ENCODE peak calls at places on chromosomes 5 and 9, in four cellular contexts. One of them, this sample, is unnamed.
A peak's percentile ranks its signal among the peaks of the same experiment; 100 is the strongest.

GRCh38 chr5:42250-42649 is 49.7 kb upstream of the PLEKHG4B start:
- DNase-seq in tibial artery: no peak
- DNase-seq in substantia nigra: no peak
- DNase-seq in effector memory CD4-positive, alpha-beta T cell: no peak
- DNase-seq in this sample: no peak

GRCh38 chr9:89814340-89815040 is 209.7 kb downstream of the GADD45G start:
- DNase-seq in tibial artery: no peak
- DNase-seq in substantia nigra: peak; percentile 12
- DNase-seq in effector memory CD4-positive, alpha-beta T cell: no peak
- DNase-seq in this sample: no peak

GRCh38 chr5:128536861-128537305 is 1.2 kb downstream of the FBN2 start:
- DNase-seq in tibial artery: no peak
- DNase-seq in substantia nigra: no peak
- DNase-seq in effector memory CD4-positive, alpha-beta T cell: no peak
- DNase-seq in this sample: no peak

GRCh38 chr5:746258-746761 is 38.2 kb downstream of the ZDHHC11B start:
- DNase-seq in tibial artery: no peak
- DNase-seq in substantia nigra: no peak
- DNase-seq in effector memory CD4-positive, alpha-beta T cell: no peak
- DNase-seq in this sample: no peak

GRCh38 chr9:35258665-35259474 is 97.1 kb downstream of the UNC13B start:
- DNase-seq in tibial artery: peak; percentile 73
- DNase-seq in substantia nigra: peak; percentile 24
- DNase-seq in effector memory CD4-positive, alpha-beta T cell: no peak
- DNase-seq in this sample: peak; percentile 89

GRCh38 chr9:87766697-87767096 is 40.8 kb downstream of the CTSL start:
- DNase-seq in tibial artery: no peak
- DNase-seq in substantia nigra: no peak
- DNase-seq in effector memory CD4-positive, alpha-beta T cell: no peak
- DNase-seq in this sample: no peak

GRCh38 chr9:122140368-122141193 is 19.0 kb downstream of the NDUFA8 start:
- DNase-seq in tibial artery: no peak
- DNase-seq in substantia nigra: no peak
- DNase-seq in effector memory CD4-positive, alpha-beta T cell: no peak
- DNase-seq in this sample: no peak

GRCh38 chr9:120152295-120152694 is 427.7 kb downstream of the CDK5RAP2 start:
- DNase-seq in tibial artery: no peak
- DNase-seq in substantia nigra: no peak
- DNase-seq in effector memory CD4-positive, alpha-beta T cell: no peak
- DNase-seq in this sample: no peak

GRCh38 chr9:16825971-16826370 is 44.5 kb downstream of the BNC2 start:
- DNase-seq in tibial artery: no peak
- DNase-seq in substantia nigra: no peak
- DNase-seq in effector memory CD4-positive, alpha-beta T cell: no peak
- DNase-seq in this sample: no peak

GRCh38 chr9:121975801-121976277 is 117.3 kb downstream of the TTLL11 start:
- DNase-seq in tibial artery: no peak
- DNase-seq in substantia nigra: no peak
- DNase-seq in effector memory CD4-positive, alpha-beta T cell: no peak
- DNase-seq in this sample: no peak

GRCh38 chr9:100505564-100506159 is 32.7 kb downstream of the TMEFF1 start:
- DNase-seq in tibial artery: no peak
- DNase-seq in substantia nigra: peak; percentile 6
- DNase-seq in effector memory CD4-positive, alpha-beta T cell: peak; percentile 2
- DNase-seq in this sample: peak; percentile 22

GRCh38 chr9:95157491-95158151 is 159.9 kb downstream of the FANCC start:
- DNase-seq in tibial artery: no peak
- DNase-seq in substantia nigra: no peak
- DNase-seq in effector memory CD4-positive, alpha-beta T cell: no peak
- DNase-seq in this sample: no peak

GRCh38 chr5:168347786-168348414 is 56.5 kb downstream of the WWC1 start:
- DNase-seq in tibial artery: no peak
- DNase-seq in substantia nigra: no peak
- DNase-seq in effector memory CD4-positive, alpha-beta T cell: no peak
- DNase-seq in this sample: no peak

GRCh38 chr9:100534401-100534800 is 43.5 kb upstream of the CAVIN4 start:
- DNase-seq in tibial artery: no peak
- DNase-seq in substantia nigra: no peak
- DNase-seq in effector memory CD4-positive, alpha-beta T cell: no peak
- DNase-seq in this sample: no peak

GRCh38 chr9:78365979-78366697 is 69.2 kb downstream of the PSAT1 start:
- DNase-seq in tibial artery: no peak
- DNase-seq in substantia nigra: no peak
- DNase-seq in effector memory CD4-positive, alpha-beta T cell: no peak
- DNase-seq in this sample: no peak

GRCh38 chr5:23451156-23451555 is 56.3 kb upstream of the PRDM9 start:
- DNase-seq in tibial artery: no peak
- DNase-seq in substantia nigra: no peak
- DNase-seq in effector memory CD4-positive, alpha-beta T cell: no peak
- DNase-seq in this sample: no peak

GRCh38 chr5:79573983-79574890 is 38.0 kb upstream of the TENT2 start:
- DNase-seq in tibial artery: no peak
- DNase-seq in substantia nigra: no peak
- DNase-seq in effector memory CD4-positive, alpha-beta T cell: no peak
- DNase-seq in this sample: no peak

GRCh38 chr9:114012126-114012525 is 66.0 kb downstream of the AMBP start:
- DNase-seq in tibial artery: no peak
- DNase-seq in substantia nigra: no peak
- DNase-seq in effector memory CD4-positive, alpha-beta T cell: no peak
- DNase-seq in this sample: peak; percentile 31

GRCh38 chr5:73674669-73675004 is 48.6 kb downstream of the ARHGEF28 start:
- DNase-seq in tibial artery: no peak
- DNase-seq in substantia nigra: no peak
- DNase-seq in effector memory CD4-positive, alpha-beta T cell: no peak
- DNase-seq in this sample: no peak